ENCODE peak calls at places on chromosomes 2 and 18, in six cellular contexts. W, M, H, Z, G and O are unnamed samples.

GRCh38 chr18:75854808-75855207 is 427.3 kb upstream of the SMIM21 start:
- DNase-seq in M (no peak), Z (no peak), G (no peak), W (no peak), H (no peak), O (no peak)

GRCh38 chr18:51009071-51009470 is 20.9 kb upstream of the SMAD4 start:
- DNase-seq in W (no peak), M (peak), H (peak), G (no peak), Z (peak), O (no peak)

GRCh38 chr2:169664978-169665930 is 29.0 kb downstream of the CFAP210 start:
- DNase-seq in W (no peak), H (peak), Z (peak), M (peak), G (no peak), O (no peak)

GRCh38 chr2:37934591-37935513 is 9.8 kb downstream of the RMDN2 start:
- DNase-seq in Z (no peak), M (no peak), W (no peak), H (no peak), G (no peak), O (no peak)

GRCh38 chr2:1654696-1655374 is 89.5 kb downstream of the PXDN start:
- DNase-seq in M (no peak), G (no peak), Z (no peak), W (peak), H (peak), O (no peak)

GRCh38 chr2:40210344-40210967 is 241.4 kb downstream of the SLC8A1 start:
- DNase-seq in M (no peak), Z (no peak), H (no peak), G (no peak), W (no peak), O (no peak)

GRCh38 chr2:24304621-24305020 is 55.7 kb downstream of the ITSN2 start:
- DNase-seq in G (no peak), Z (no peak), M (peak), H (peak), W (no peak), O (no peak)

GRCh38 chr2:224973112-224974016 is 68.9 kb downstream of the DOCK10 start:
- DNase-seq in W (no peak), G (no peak), Z (no peak), H (peak), M (no peak), O (no peak)

GRCh38 chr2:225457462-225457861 is 58.0 kb downstream of the NYAP2 start:
- DNase-seq in Z (no peak), G (no peak), M (no peak), W (no peak), H (no peak), O (no peak)

GRCh38 chr18:74898965-74899364 is 301.3 kb downstream of the ZNF407 start:
- DNase-seq in H (peak), G (no peak), Z (peak), W (no peak), M (peak), O (no peak)

GRCh38 chr2:54657664-54658083 is 65.8 kb upstream of the EML6 start:
- DNase-seq in Z (no peak), G (peak), W (peak), M (peak), H (peak), O (no peak)

GRCh38 chr18:56065101-56065500 is 477.1 kb upstream of the TCF4 start:
- DNase-seq in G (no peak), H (no peak), M (no peak), W (no peak), Z (no peak), O (no peak)

GRCh38 chr2:60717691-60718090 is 38.4 kb upstream of the PAPOLG start:
- DNase-seq in G (no peak), H (no peak), W (peak), Z (no peak), M (no peak), O (peak)

GRCh38 chr18:13136689-13137040 is 81.9 kb upstream of the LDLRAD4 start:
- DNase-seq in G (no peak), H (peak), W (peak), Z (no peak), M (no peak), O (no peak)

GRCh38 chr2:64296150-64296500 is 151.9 kb upstream of the PELI1 start:
- DNase-seq in H (no peak), M (no peak), Z (no peak), G (no peak), W (no peak), O (no peak)

GRCh38 chr18:79988079-79988924 is at the start of gene TXNL4A:
- DNase-seq in M (peak), W (peak), H (peak), G (no peak), Z (peak), O (no peak)

GRCh38 chr2:40625849-40626248 is 174.0 kb upstream of the SLC8A1 start:
- DNase-seq in M (peak), Z (peak), H (peak), G (no peak), W (no peak), O (peak)

GRCh38 chr2:175310813-175311504 is 129.4 kb upstream of the ATP5MC3 start:
- DNase-seq in H (no peak), W (no peak), M (no peak), G (no peak), Z (no peak), O (no peak)

GRCh38 chr2:201158111-201158929 is 24.6 kb upstream of the CASP10 start:
- DNase-seq in H (peak), W (peak), Z (peak), G (peak), M (peak), O (no peak)

GRCh38 chr18:33116376-33116775 is 324.1 kb downstream of the CCDC178 start:
- DNase-seq in Z (peak), G (no peak), H (no peak), M (no peak), W (peak), O (no peak)

DNA sequence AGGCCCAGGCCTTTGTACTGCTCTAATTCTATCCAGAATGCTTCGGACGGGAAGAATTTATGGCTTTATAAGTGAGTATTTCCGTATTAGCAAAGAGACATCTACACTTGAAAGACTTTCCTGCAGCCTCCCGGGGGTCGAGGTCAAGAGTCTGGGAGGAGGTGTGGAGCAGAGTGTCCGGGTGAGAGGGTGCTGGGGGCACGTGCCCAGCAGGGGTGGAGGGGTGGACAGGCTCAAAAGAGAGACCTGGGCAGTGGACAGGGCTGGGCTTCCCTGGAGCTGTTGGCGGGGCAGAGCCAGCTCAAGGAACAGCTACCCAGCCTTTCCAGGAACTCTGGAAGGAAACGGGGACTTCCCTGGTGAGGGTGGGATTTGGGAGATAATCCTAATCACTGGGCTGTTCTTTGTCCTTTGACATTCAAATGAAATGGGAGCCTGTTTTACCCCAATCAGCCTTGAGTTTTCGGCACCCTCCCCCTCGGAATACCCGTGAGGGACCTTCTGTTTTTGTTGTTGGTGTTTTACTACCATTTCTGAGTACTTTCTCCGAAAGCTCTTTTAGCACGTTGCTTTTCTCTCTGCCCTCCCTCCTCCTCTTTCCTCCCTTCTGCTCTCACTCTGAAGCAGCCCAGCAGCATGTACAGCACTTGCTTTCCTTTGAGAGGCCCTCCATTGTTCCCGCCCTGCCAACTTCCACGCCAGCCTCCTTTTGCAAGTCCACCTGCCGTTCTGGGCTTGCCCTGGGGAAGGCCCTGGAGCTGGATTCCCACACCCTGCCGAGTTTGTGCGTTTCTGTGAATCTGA is 164.7 kb downstream of the AGAP1 start:
- DNase-seq in W (peak), M (no peak), H (no peak), Z (no peak), G (peak), O (no peak)
- H3K4me3 ChIP-seq in W (peak), M (no peak), H (no peak), Z (no peak), G (no peak), O (no peak)

DNA sequence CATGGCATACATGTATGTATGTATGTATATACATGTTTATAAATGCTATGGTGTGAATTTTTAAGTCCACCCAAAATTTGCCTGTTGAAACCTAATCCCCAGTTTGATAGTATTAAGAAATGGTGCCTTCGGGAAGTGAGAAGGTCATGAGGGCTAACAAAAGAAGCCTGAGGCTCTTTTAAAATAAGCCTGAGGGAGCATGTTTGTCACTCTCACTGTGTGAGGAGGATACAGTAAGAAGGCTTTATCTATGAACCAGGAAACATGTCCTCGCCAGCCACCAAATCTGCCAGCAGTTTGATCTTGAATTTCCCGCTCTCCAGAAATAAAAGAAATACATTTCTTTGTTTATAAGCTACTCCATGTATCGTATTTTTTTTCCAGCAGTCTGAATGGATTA is 163.0 kb upstream of the LINC00305 start:
- DNase-seq in G (no peak), M (no peak), H (no peak), W (no peak), Z (no peak), O (no peak)
- H3K9ac ChIP-seq in G (no peak), M (no peak), H (no peak), W (no peak), Z (no peak), O (no peak)

GRCh38 chr2:10486091-10486490 is 38.0 kb upstream of the ODC1 start:
- DNase-seq in G (no peak), Z (no peak), H (no peak), M (no peak), W (no peak), O (no peak)

GRCh38 chr2:10482979-10483378 is 34.9 kb upstream of the ODC1 start:
- DNase-seq in G (no peak), M (no peak), W (peak), Z (no peak), H (no peak), O (no peak)

GRCh38 chr2:10489842-10490555 is 41.9 kb upstream of the ODC1 start:
- DNase-seq in H (peak), Z (no peak), G (no peak), W (no peak), M (peak), O (no peak)

GRCh38 chr2:10487144-10488104 is 39.3 kb upstream of the ODC1 start:
- DNase-seq in G (no peak), M (no peak), H (peak), W (no peak), Z (no peak), O (no peak)

DNA sequence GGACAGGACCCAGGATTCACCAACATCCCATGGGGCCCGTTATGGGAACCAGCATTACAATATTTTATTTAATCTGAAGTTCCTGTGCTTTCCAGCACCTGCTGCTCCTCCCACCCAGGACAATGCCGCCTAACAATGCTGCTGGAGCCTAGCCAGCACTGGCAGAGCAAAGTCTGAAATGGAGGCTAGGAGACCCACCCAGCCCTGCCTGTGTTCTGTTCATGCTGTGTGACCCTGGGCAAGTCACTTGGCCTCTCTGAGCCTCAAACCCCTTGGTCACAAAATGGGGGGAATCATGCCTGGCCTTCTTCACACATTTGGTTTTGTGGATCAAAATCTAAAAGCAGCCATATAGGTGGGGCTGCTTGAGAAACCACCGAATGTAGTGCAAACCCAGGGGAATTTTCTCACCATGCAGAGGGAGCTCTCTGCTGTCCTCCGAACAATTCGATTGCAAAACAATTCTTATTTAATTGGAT is 38.5 kb upstream of the ODC1 start:
- DNase-seq in M (no peak), Z (no peak), W (peak), G (no peak), H (no peak), O (no peak)
- H3K4me3 ChIP-seq in M (no peak), Z (no peak), W (no peak), G (no peak), H (no peak), O (no peak)

DNA sequence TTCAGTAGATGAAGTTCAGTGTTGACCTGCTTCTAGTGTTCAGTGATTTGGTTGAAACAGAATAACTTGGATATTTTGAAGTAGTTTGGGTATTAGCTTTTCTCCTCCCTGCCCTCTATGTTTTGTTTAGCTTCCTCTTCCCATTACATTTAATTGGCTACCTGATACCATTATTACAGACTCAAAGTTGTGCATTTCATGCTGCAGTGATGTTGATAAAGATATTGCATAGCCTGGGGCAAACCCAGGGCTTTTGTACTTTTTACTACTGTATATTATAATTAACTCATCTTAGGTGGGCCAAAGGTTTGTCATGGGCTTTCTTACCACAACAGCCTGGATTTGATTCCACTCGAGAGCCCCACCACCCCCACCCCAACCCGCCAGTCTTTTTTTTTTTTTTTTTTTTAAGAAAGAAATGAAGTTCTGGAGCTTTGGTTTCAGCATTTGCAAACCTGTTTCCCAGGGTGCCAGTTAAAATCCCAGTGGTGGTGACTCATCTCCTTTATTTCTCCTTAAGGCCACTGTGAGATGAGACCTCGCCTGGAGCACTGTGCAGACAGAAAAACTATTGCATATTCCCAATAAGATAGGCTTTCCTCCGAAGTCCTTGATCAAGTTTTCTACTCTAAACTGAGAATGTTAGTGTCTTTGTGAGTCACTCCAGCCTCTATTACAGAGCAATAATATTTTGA is 393.7 kb upstream of the FANCL start:
- DNase-seq in W (peak), M (no peak), G (peak), Z (peak), H (peak), O (peak)
- H3K9ac ChIP-seq in W (no peak), M (no peak), G (no peak), Z (no peak), H (no peak), O (no peak)